ENCODE peak calls at places on chromosomes 7 and 10, in five cellular contexts. D is SW480, Y is RKO, F is Panc1, N is germinal center. U is an unnamed sample.

GRCh38 chr7:140121321-140121720 is 55.5 kb downstream of the KDM7A start:
- DNase-seq in N (no peak), Y (no peak), D (no peak), F (no peak), U (peak)

GRCh38 chr7:135991906-135992305 is 14.7 kb upstream of the MTPN start:
- DNase-seq in N (no peak), D (no peak), F (no peak), Y (no peak), U (no peak)

GRCh38 chr7:26681819-26682418 is 182.5 kb downstream of the SKAP2 start:
- DNase-seq in Y (peak), N (peak), D (peak), F (no peak), U (no peak)

GRCh38 chr10:13816195-13816926 is 229.6 kb downstream of the PRPF18 start:
- DNase-seq in D (no peak), Y (peak), N (no peak), F (no peak), U (peak)

GRCh38 chr10:13990918-13991317 is 339.8 kb downstream of the FRMD4A start:
- DNase-seq in N (no peak), D (no peak), F (no peak), Y (no peak), U (peak)

GRCh38 chr10:50874723-50875122 is 10.7 kb downstream of the A1CF start:
- DNase-seq in Y (no peak), N (no peak), F (no peak), D (no peak), U (no peak)

GRCh38 chr7:369476-369980 is 79.6 kb downstream of the FOXL3 start:
- DNase-seq in N (no peak), D (peak), F (no peak), Y (no peak), U (no peak)

GRCh38 chr10:323651-324293 is 188.5 kb downstream of the ZMYND11 start:
- DNase-seq in D (peak), N (peak), F (peak), Y (peak), U (no peak)

GRCh38 chr7:154841731-154842331 is 161.1 kb downstream of the PAXIP1 start:
- DNase-seq in Y (no peak), D (no peak), F (no peak), N (no peak), U (no peak)

GRCh38 chr7:157116762-157117161 is 22.0 kb upstream of the UBE3C start:
- DNase-seq in N (no peak), Y (no peak), F (no peak), D (no peak), U (no peak)

GRCh38 chr10:115129752-115130151 is 36.6 kb downstream of the ATRNL1 start:
- DNase-seq in F (peak), Y (peak), N (peak), D (peak), U (peak)

GRCh38 chr10:4344544-4344994 is 481.4 kb upstream of the AKR1E2 start:
- DNase-seq in F (peak), D (peak), N (no peak), Y (peak), U (no peak)

GRCh38 chr10:82358486-82359097 is 483.6 kb downstream of the NRG3 start:
- DNase-seq in Y (no peak), F (peak), N (no peak), D (peak), U (no peak)

GRCh38 chr7:143361552-143362125 is 874 bp downstream of the FAM131B start:
- DNase-seq in F (no peak), D (no peak), N (peak), Y (no peak), U (peak)

GRCh38 chr10:68171539-68172080 is 60.3 kb downstream of the ATOH7 start:
- DNase-seq in N (no peak), D (no peak), F (no peak), Y (no peak), U (no peak)

GRCh38 chr10:86371116-86371515 is 4.5 kb upstream of the GRID1 start:
- DNase-seq in N (no peak), F (no peak), Y (no peak), D (no peak), U (no peak)

GRCh38 chr10:24680647-24681475 is 42.8 kb downstream of the ARHGAP21 start:
- DNase-seq in F (no peak), N (no peak), Y (no peak), D (peak), U (no peak)

GRCh38 chr10:93893646-93894515 is at the start of gene SLC35G1:
- DNase-seq in F (peak), N (peak), Y (peak), D (peak), U (peak)

GRCh38 chr7:158458716-158459282 is 128.8 kb downstream of the PTPRN2 start:
- DNase-seq in Y (no peak), D (no peak), N (no peak), F (no peak), U (no peak)

GRCh38 chr7:79217468-79217867 is 236.0 kb downstream of the MAGI2 start:
- DNase-seq in F (no peak), Y (no peak), D (peak), N (no peak), U (no peak)

GRCh38 chr10:69383485-69384089 is 33.1 kb downstream of the TACR2 start:
- DNase-seq in F (no peak), Y (no peak), D (no peak), N (no peak), U (no peak)

GRCh38 chr10:128096486-128097199 is 29.6 kb downstream of the MKI67 start:
- DNase-seq in N (no peak), F (no peak), D (no peak), Y (no peak), U (no peak)

GRCh38 chr10:116831790-116832189 is 17.5 kb upstream of the ENO4 start:
- DNase-seq in D (no peak), N (no peak), F (no peak), Y (no peak), U (no peak)

GRCh38 chr10:35423505-35424306 is 87.4 kb downstream of the CCNY start:
- DNase-seq in F (no peak), D (no peak), Y (peak), N (no peak), U (no peak)

GRCh38 chr10:113073549-113074189 is 123.6 kb downstream of the TCF7L2 start:
- DNase-seq in D (peak), N (no peak), F (peak), Y (peak), U (no peak)

GRCh38 chr10:62424026-62424425 is 49.9 kb downstream of the ZNF365 start:
- DNase-seq in N (no peak), D (no peak), Y (no peak), F (no peak), U (peak)

GRCh38 chr10:70162892-70163201 is 7.5 kb downstream of the SAR1A start:
- DNase-seq in Y (no peak), F (no peak), D (no peak), N (no peak), U (no peak)

GRCh38 chr7:151709141-151710038 is 167.5 kb downstream of the PRKAG2 start:
- DNase-seq in F (no peak), N (no peak), D (no peak), Y (no peak), U (no peak)

GRCh38 chr10:31142026-31142425 is 110.4 kb upstream of the ZNF438 start:
- DNase-seq in Y (peak), F (no peak), D (no peak), N (no peak), U (no peak)

GRCh38 chr7:117682681-117683385 is 190.4 kb downstream of the CTTNBP2 start:
- DNase-seq in Y (no peak), D (no peak), N (no peak), F (no peak), U (no peak)

GRCh38 chr7:111789880-111790279 is 227.6 kb upstream of the IMMP2L start:
- DNase-seq in N (no peak), D (no peak), Y (no peak), F (no peak), U (no peak)

GRCh38 chr7:84939442-84939841 is 247.4 kb downstream of the SEMA3D start:
- DNase-seq in D (no peak), N (no peak), F (no peak), Y (no peak), U (no peak)

GRCh38 chr10:2679646-2680045 is 387.7 kb upstream of the PFKP start:
- DNase-seq in D (no peak), Y (no peak), N (no peak), F (no peak), U (no peak)

GRCh38 chr10:26780793-26781601 is 79.8 kb downstream of the ABI1 start:
- DNase-seq in F (peak), N (peak), D (peak), Y (peak), U (no peak)

GRCh38 chr7:158237672-158238335 is 349.8 kb downstream of the PTPRN2 start:
- DNase-seq in F (no peak), N (no peak), D (no peak), Y (no peak), U (no peak)

GRCh38 chr10:101284171-101285092 is 55.2 kb upstream of the LBX1 start:
- DNase-seq in F (no peak), Y (no peak), D (no peak), N (no peak), U (no peak)

U was measured in midbrain.